ENCODE peak calls at places on chromosomes 6 and 20, in seven cellular contexts. One of them, this sample, is unnamed.
A peak's percentile ranks its signal among the peaks of the same experiment; 100 is the strongest.

GRCh38 chr6:72382602-72383529 is 239.0 kb upstream of the KCNQ5 start:
- DNase-seq in PC-9: no peak
- DNase-seq in uterus: no peak
- DNase-seq in cardiac fibroblast: no peak
- DNase-seq in hypothalamus: no peak
- DNase-seq in NAMALWA: peak; percentile 70
- DNase-seq in effector memory CD8-positive, alpha-beta T cell: no peak
- DNase-seq in this sample: no peak

GRCh38 chr20:47703748-47704147 is 81.5 kb downstream of the SULF2 start:
- DNase-seq in PC-9: no peak
- DNase-seq in uterus: no peak
- DNase-seq in cardiac fibroblast: peak; percentile 48
- DNase-seq in hypothalamus: no peak
- DNase-seq in NAMALWA: no peak
- DNase-seq in effector memory CD8-positive, alpha-beta T cell: no peak
- DNase-seq in this sample: no peak

GRCh38 chr6:71982385-71982784 is 96.0 kb downstream of the RIMS1 start:
- DNase-seq in PC-9: no peak
- DNase-seq in uterus: no peak
- DNase-seq in cardiac fibroblast: no peak
- DNase-seq in hypothalamus: no peak
- DNase-seq in NAMALWA: no peak
- DNase-seq in effector memory CD8-positive, alpha-beta T cell: no peak
- DNase-seq in this sample: no peak

GRCh38 chr6:109076421-109076820 is 18.2 kb downstream of the SESN1 start:
- DNase-seq in PC-9: no peak
- DNase-seq in uterus: no peak
- DNase-seq in cardiac fibroblast: no peak
- DNase-seq in hypothalamus: no peak
- DNase-seq in NAMALWA: no peak
- DNase-seq in effector memory CD8-positive, alpha-beta T cell: no peak
- DNase-seq in this sample: no peak

GRCh38 chr20:20212675-20213096 is 155.2 kb upstream of the INSM1 start:
- DNase-seq in PC-9: no peak
- DNase-seq in uterus: no peak
- DNase-seq in cardiac fibroblast: no peak
- DNase-seq in hypothalamus: no peak
- DNase-seq in NAMALWA: no peak
- DNase-seq in effector memory CD8-positive, alpha-beta T cell: no peak
- DNase-seq in this sample: no peak

GRCh38 chr6:164347455-164347854 is 932.9 kb downstream of the QKI start:
- DNase-seq in PC-9: no peak
- DNase-seq in uterus: no peak
- DNase-seq in cardiac fibroblast: no peak
- DNase-seq in hypothalamus: no peak
- DNase-seq in NAMALWA: no peak
- DNase-seq in effector memory CD8-positive, alpha-beta T cell: no peak
- DNase-seq in this sample: no peak

GRCh38 chr6:137894779-137895385 is 27.8 kb downstream of the TNFAIP3 start:
- DNase-seq in PC-9: no peak
- DNase-seq in uterus: no peak
- DNase-seq in cardiac fibroblast: no peak
- DNase-seq in hypothalamus: no peak
- DNase-seq in NAMALWA: no peak
- DNase-seq in effector memory CD8-positive, alpha-beta T cell: no peak
- DNase-seq in this sample: no peak

GRCh38 chr6:38460216-38460615 is 179.5 kb downstream of the BTBD9 start:
- DNase-seq in PC-9: no peak
- DNase-seq in uterus: no peak
- DNase-seq in cardiac fibroblast: peak; percentile 15
- DNase-seq in hypothalamus: no peak
- DNase-seq in NAMALWA: no peak
- DNase-seq in effector memory CD8-positive, alpha-beta T cell: no peak
- DNase-seq in this sample: no peak

GRCh38 chr6:156396791-156397418 is 380.3 kb upstream of the ARID1B start:
- DNase-seq in PC-9: no peak
- DNase-seq in uterus: no peak
- DNase-seq in cardiac fibroblast: no peak
- DNase-seq in hypothalamus: no peak
- DNase-seq in NAMALWA: no peak
- DNase-seq in effector memory CD8-positive, alpha-beta T cell: peak; percentile 17
- DNase-seq in this sample: peak; percentile 38

GRCh38 chr6:2103644-2104523 is 141.5 kb downstream of the GMDS start:
- DNase-seq in PC-9: peak; percentile 3
- DNase-seq in uterus: no peak
- DNase-seq in cardiac fibroblast: peak; percentile 73
- DNase-seq in hypothalamus: no peak
- DNase-seq in NAMALWA: peak; percentile 55
- DNase-seq in effector memory CD8-positive, alpha-beta T cell: no peak
- DNase-seq in this sample: no peak

GRCh38 chr20:35394271-35394670 is 17.5 kb downstream of the UQCC1 start:
- DNase-seq in PC-9: no peak
- DNase-seq in uterus: no peak
- DNase-seq in cardiac fibroblast: no peak
- DNase-seq in hypothalamus: no peak
- DNase-seq in NAMALWA: no peak
- DNase-seq in effector memory CD8-positive, alpha-beta T cell: no peak
- DNase-seq in this sample: no peak

GRCh38 chr6:122008105-122009100 is 391.0 kb upstream of the HSF2 start:
- DNase-seq in PC-9: no peak
- DNase-seq in uterus: no peak
- DNase-seq in cardiac fibroblast: peak; percentile 54
- DNase-seq in hypothalamus: no peak
- DNase-seq in NAMALWA: no peak
- DNase-seq in effector memory CD8-positive, alpha-beta T cell: no peak
- DNase-seq in this sample: no peak

GRCh38 chr6:81396916-81397315 is 355.6 kb downstream of the TENT5A start:
- DNase-seq in PC-9: no peak
- DNase-seq in uterus: no peak
- DNase-seq in cardiac fibroblast: no peak
- DNase-seq in hypothalamus: no peak
- DNase-seq in NAMALWA: no peak
- DNase-seq in effector memory CD8-positive, alpha-beta T cell: no peak
- DNase-seq in this sample: no peak

GRCh38 chr6:85006362-85006761 is 242.0 kb upstream of the TBX18 start:
- DNase-seq in PC-9: no peak
- DNase-seq in uterus: no peak
- DNase-seq in cardiac fibroblast: no peak
- DNase-seq in hypothalamus: no peak
- DNase-seq in NAMALWA: no peak
- DNase-seq in effector memory CD8-positive, alpha-beta T cell: no peak
- DNase-seq in this sample: no peak

GRCh38 chr6:85580104-85580877 is 13.4 kb downstream of the SNX14 start:
- DNase-seq in PC-9: peak; percentile 13
- DNase-seq in uterus: no peak
- DNase-seq in cardiac fibroblast: no peak
- DNase-seq in hypothalamus: no peak
- DNase-seq in NAMALWA: no peak
- DNase-seq in effector memory CD8-positive, alpha-beta T cell: no peak
- DNase-seq in this sample: no peak

GRCh38 chr6:28212510-28213212 is 12.4 kb upstream of the ZSCAN9 start:
- DNase-seq in PC-9: peak; percentile 84
- DNase-seq in uterus: no peak
- DNase-seq in cardiac fibroblast: peak; percentile 75
- DNase-seq in hypothalamus: no peak
- DNase-seq in NAMALWA: peak; percentile 74
- DNase-seq in effector memory CD8-positive, alpha-beta T cell: no peak
- DNase-seq in this sample: no peak

GRCh38 chr20:1364106-1364505 is 28.7 kb downstream of the FKBP1A start:
- DNase-seq in PC-9: no peak
- DNase-seq in uterus: no peak
- DNase-seq in cardiac fibroblast: no peak
- DNase-seq in hypothalamus: no peak
- DNase-seq in NAMALWA: no peak
- DNase-seq in effector memory CD8-positive, alpha-beta T cell: no peak
- DNase-seq in this sample: no peak

GRCh38 chr6:75272145-75272840 is 12.3 kb downstream of the TMEM30A start:
- DNase-seq in PC-9: no peak
- DNase-seq in uterus: no peak
- DNase-seq in cardiac fibroblast: peak; percentile 44
- DNase-seq in hypothalamus: no peak
- DNase-seq in NAMALWA: no peak
- DNase-seq in effector memory CD8-positive, alpha-beta T cell: no peak
- DNase-seq in this sample: no peak

GRCh38 chr6:154933181-154933827 is 61.8 kb upstream of the TIAM2 start:
- DNase-seq in PC-9: no peak
- DNase-seq in uterus: no peak
- DNase-seq in cardiac fibroblast: peak; percentile 30
- DNase-seq in hypothalamus: no peak
- DNase-seq in NAMALWA: no peak
- DNase-seq in effector memory CD8-positive, alpha-beta T cell: no peak
- DNase-seq in this sample: no peak

GRCh38 chr6:27592107-27592480 is 119.2 kb upstream of the ZNF184 start:
- DNase-seq in PC-9: peak; percentile 28
- DNase-seq in uterus: no peak
- DNase-seq in cardiac fibroblast: no peak
- DNase-seq in hypothalamus: no peak
- DNase-seq in NAMALWA: no peak
- DNase-seq in effector memory CD8-positive, alpha-beta T cell: no peak
- DNase-seq in this sample: no peak

GRCh38 chr20:17634666-17635319 is 47.2 kb downstream of the RRBP1 start:
- DNase-seq in PC-9: no peak
- DNase-seq in uterus: peak; percentile 72
- DNase-seq in cardiac fibroblast: peak; percentile 45
- DNase-seq in hypothalamus: peak; percentile 31
- DNase-seq in NAMALWA: no peak
- DNase-seq in effector memory CD8-positive, alpha-beta T cell: no peak
- DNase-seq in this sample: no peak

GRCh38 chr20:34078540-34078939 is 33.5 kb downstream of the EIF2S2 start:
- DNase-seq in PC-9: no peak
- DNase-seq in uterus: no peak
- DNase-seq in cardiac fibroblast: no peak
- DNase-seq in hypothalamus: no peak
- DNase-seq in NAMALWA: no peak
- DNase-seq in effector memory CD8-positive, alpha-beta T cell: no peak
- DNase-seq in this sample: no peak

GRCh38 chr6:107115695-107116327 is 496 bp upstream of the BEND3 start:
- DNase-seq in PC-9: peak; percentile 54
- DNase-seq in uterus: no peak
- DNase-seq in cardiac fibroblast: peak; percentile 33
- DNase-seq in hypothalamus: peak; percentile 26
- DNase-seq in NAMALWA: peak; percentile 67
- DNase-seq in effector memory CD8-positive, alpha-beta T cell: no peak
- DNase-seq in this sample: no peak

GRCh38 chr20:34581341-34582189 is 23.0 kb downstream of the MAP1LC3A start:
- DNase-seq in PC-9: no peak
- DNase-seq in uterus: no peak
- DNase-seq in cardiac fibroblast: peak; percentile 89
- DNase-seq in hypothalamus: no peak
- DNase-seq in NAMALWA: no peak
- DNase-seq in effector memory CD8-positive, alpha-beta T cell: no peak
- DNase-seq in this sample: no peak

GRCh38 chr6:31739639-31740396 is at the start of gene MSH5:
- DNase-seq in PC-9: peak; percentile 98
- DNase-seq in uterus: peak; percentile 99
- DNase-seq in cardiac fibroblast: peak; percentile 99
- DNase-seq in hypothalamus: peak; percentile 97
- DNase-seq in NAMALWA: peak; percentile 99
- DNase-seq in effector memory CD8-positive, alpha-beta T cell: peak; percentile 91
- DNase-seq in this sample: peak; percentile 94

GRCh38 chr6:157561037-157561790 is 180.2 kb downstream of the ZDHHC14 start:
- DNase-seq in PC-9: no peak
- DNase-seq in uterus: no peak
- DNase-seq in cardiac fibroblast: no peak
- DNase-seq in hypothalamus: no peak
- DNase-seq in NAMALWA: peak; percentile 66
- DNase-seq in effector memory CD8-positive, alpha-beta T cell: no peak
- DNase-seq in this sample: no peak

GRCh38 chr6:132131777-132132176 is 180.6 kb upstream of the CCN2 start:
- DNase-seq in PC-9: peak; percentile 34
- DNase-seq in uterus: peak; percentile 65
- DNase-seq in cardiac fibroblast: peak; percentile 99
- DNase-seq in hypothalamus: no peak
- DNase-seq in NAMALWA: peak; percentile 62
- DNase-seq in effector memory CD8-positive, alpha-beta T cell: no peak
- DNase-seq in this sample: no peak

GRCh38 chr6:146980900-146981329 is 223.3 kb upstream of the STXBP5 start:
- DNase-seq in PC-9: no peak
- DNase-seq in uterus: no peak
- DNase-seq in cardiac fibroblast: no peak
- DNase-seq in hypothalamus: no peak
- DNase-seq in NAMALWA: no peak
- DNase-seq in effector memory CD8-positive, alpha-beta T cell: no peak
- DNase-seq in this sample: no peak

GRCh38 chr6:40950986-40951730 is 87.9 kb downstream of the UNC5CL start:
- DNase-seq in PC-9: peak; percentile 40
- DNase-seq in uterus: no peak
- DNase-seq in cardiac fibroblast: no peak
- DNase-seq in hypothalamus: no peak
- DNase-seq in NAMALWA: no peak
- DNase-seq in effector memory CD8-positive, alpha-beta T cell: no peak
- DNase-seq in this sample: no peak

GRCh38 chr6:147135211-147135672 is 69.0 kb upstream of the STXBP5 start:
- DNase-seq in PC-9: no peak
- DNase-seq in uterus: no peak
- DNase-seq in cardiac fibroblast: peak; percentile 96
- DNase-seq in hypothalamus: no peak
- DNase-seq in NAMALWA: no peak
- DNase-seq in effector memory CD8-positive, alpha-beta T cell: no peak
- DNase-seq in this sample: no peak

GRCh38 chr20:37567671-37568588 is 40.3 kb upstream of the BLCAP start:
- DNase-seq in PC-9: no peak
- DNase-seq in uterus: no peak
- DNase-seq in cardiac fibroblast: no peak
- DNase-seq in hypothalamus: no peak
- DNase-seq in NAMALWA: no peak
- DNase-seq in effector memory CD8-positive, alpha-beta T cell: no peak
- DNase-seq in this sample: no peak

GRCh38 chr6:5507056-5507722 is 245.9 kb downstream of the FARS2 start:
- DNase-seq in PC-9: no peak
- DNase-seq in uterus: no peak
- DNase-seq in cardiac fibroblast: no peak
- DNase-seq in hypothalamus: no peak
- DNase-seq in NAMALWA: peak; percentile 61
- DNase-seq in effector memory CD8-positive, alpha-beta T cell: peak; percentile 14
- DNase-seq in this sample: no peak

GRCh38 chr6:72149715-72150114 is 263.4 kb downstream of the RIMS1 start:
- DNase-seq in PC-9: no peak
- DNase-seq in uterus: no peak
- DNase-seq in cardiac fibroblast: no peak
- DNase-seq in hypothalamus: no peak
- DNase-seq in NAMALWA: no peak
- DNase-seq in effector memory CD8-positive, alpha-beta T cell: no peak
- DNase-seq in this sample: no peak

GRCh38 chr6:7110092-7110792 is 2.5 kb downstream of the RREB1 start:
- DNase-seq in PC-9: no peak
- DNase-seq in uterus: no peak
- DNase-seq in cardiac fibroblast: no peak
- DNase-seq in hypothalamus: no peak
- DNase-seq in NAMALWA: no peak
- DNase-seq in effector memory CD8-positive, alpha-beta T cell: no peak
- DNase-seq in this sample: no peak